ENCODE peak calls at places on chromosome 17, in ten cellular contexts. G is heart right ventricle; H is CD8-positive, alpha-beta memory T cell; J is endodermal cell; P is aorta; U is thoracic aorta; C is prostate gland; A is brain microvascular endothelial cell; O is neural progenitor cell; M is mammary epithelial cell. N is an unnamed sample. For H3K36me3, the result is how much of the 10 kb centered on the place peaks cover.

GRCh38 chr17:9021158-9021984 is at the start of gene NTN1:
- DNase-seq in G (peak), H (peak), J (peak), P (peak), U (no peak), C (peak), A (no peak), O (peak), M (peak), N (peak)

GRCh38 chr17:51684214-51684613 is 423.9 kb downstream of the UTP18 start:
- DNase-seq in G (no peak), H (no peak), J (peak), P (no peak), U (no peak), C (no peak), A (no peak), O (no peak), M (no peak), N (no peak)

GRCh38 chr17:65283704-65284103 is 146.5 kb downstream of the RGS9 start:
- DNase-seq in G (no peak), H (no peak), J (peak), P (peak), U (no peak), C (no peak), A (no peak), O (no peak), M (no peak), N (no peak)

GRCh38 chr17:36545093-36545464 is 360 bp downstream of the GGNBP2 start:
- DNase-seq in G (no peak), H (no peak), J (no peak), P (no peak), U (peak), C (no peak), A (no peak), O (no peak), M (no peak), N (no peak)

GRCh38 chr17:58756246-58757161 is 850 bp downstream of the PPM1E start:
- DNase-seq in G (no peak), H (no peak), J (peak), P (no peak), U (no peak), C (no peak), A (no peak), O (peak), M (no peak), N (peak)

GRCh38 chr17:64950871-64951270 is 31.6 kb upstream of the LRRC37A3 start:
- DNase-seq in G (no peak), H (no peak), J (no peak), P (no peak), U (no peak), C (no peak), A (peak), O (no peak), M (no peak), N (no peak)

GRCh38 chr17:34840758-34841157 is 120.5 kb downstream of the CCT6B start:
- DNase-seq in G (no peak), H (peak), J (no peak), P (no peak), U (no peak), C (no peak), A (no peak), O (no peak), M (no peak), N (peak)

GRCh38 chr17:78998311-78999055 is 11.1 kb downstream of the CANT1 start:
- DNase-seq in G (peak), H (no peak), J (peak), P (peak), U (peak), C (peak), A (no peak), O (no peak), M (no peak), N (peak)

GRCh38 chr17:40995121-40995520 is 1.2 kb upstream of the KRTAP3-3 start:
- DNase-seq in G (no peak), H (no peak), J (no peak), P (no peak), U (no peak), C (no peak), A (no peak), O (no peak), M (no peak), N (no peak)

GRCh38 chr17:58371300-58371950 is 19.4 kb upstream of the SUPT4H1 start:
- DNase-seq in G (no peak), H (no peak), J (no peak), P (no peak), U (no peak), C (no peak), A (no peak), O (no peak), M (no peak), N (no peak)

GRCh38 chr17:27339836-27340550 is 46.1 kb downstream of the WSB1 start:
- DNase-seq in G (no peak), H (no peak), J (peak), P (no peak), U (no peak), C (no peak), A (no peak), O (no peak), M (peak), N (no peak)

GRCh38 chr17:68516732-68517131 is 4.5 kb downstream of the PRKAR1A start:
- DNase-seq in G (no peak), H (no peak), J (peak), P (no peak), U (no peak), C (no peak), A (no peak), O (no peak), M (no peak), N (no peak)
- H3K36me3 ChIP-seq in G (half or more), H (under half), J (half or more), P (under half), U (under half), C (under half), A (under half), O (under half), M (under half), N (under half)

GRCh38 chr17:7403043-7403901 is 625 bp downstream of the TMEM256 start:
- DNase-seq in G (peak), H (peak), J (no peak), P (peak), U (peak), C (no peak), A (no peak), O (peak), M (no peak), N (peak)

GRCh38 chr17:7405882-7406825 is 1.5 kb upstream of the NLGN2 start:
- DNase-seq in G (no peak), H (no peak), J (peak), P (no peak), U (no peak), C (no peak), A (no peak), O (peak), M (no peak), N (peak)

GRCh38 chr17:7404737-7405412 is 978 bp upstream of the TMEM256 start:
- DNase-seq in G (peak), H (no peak), J (peak), P (peak), U (no peak), C (no peak), A (peak), O (peak), M (no peak), N (peak)

GRCh38 chr17:7405413-7405881 is 1.6 kb upstream of the TMEM256 start:
- DNase-seq in G (no peak), H (no peak), J (peak), P (no peak), U (no peak), C (no peak), A (no peak), O (peak), M (no peak), N (peak)

DNA sequence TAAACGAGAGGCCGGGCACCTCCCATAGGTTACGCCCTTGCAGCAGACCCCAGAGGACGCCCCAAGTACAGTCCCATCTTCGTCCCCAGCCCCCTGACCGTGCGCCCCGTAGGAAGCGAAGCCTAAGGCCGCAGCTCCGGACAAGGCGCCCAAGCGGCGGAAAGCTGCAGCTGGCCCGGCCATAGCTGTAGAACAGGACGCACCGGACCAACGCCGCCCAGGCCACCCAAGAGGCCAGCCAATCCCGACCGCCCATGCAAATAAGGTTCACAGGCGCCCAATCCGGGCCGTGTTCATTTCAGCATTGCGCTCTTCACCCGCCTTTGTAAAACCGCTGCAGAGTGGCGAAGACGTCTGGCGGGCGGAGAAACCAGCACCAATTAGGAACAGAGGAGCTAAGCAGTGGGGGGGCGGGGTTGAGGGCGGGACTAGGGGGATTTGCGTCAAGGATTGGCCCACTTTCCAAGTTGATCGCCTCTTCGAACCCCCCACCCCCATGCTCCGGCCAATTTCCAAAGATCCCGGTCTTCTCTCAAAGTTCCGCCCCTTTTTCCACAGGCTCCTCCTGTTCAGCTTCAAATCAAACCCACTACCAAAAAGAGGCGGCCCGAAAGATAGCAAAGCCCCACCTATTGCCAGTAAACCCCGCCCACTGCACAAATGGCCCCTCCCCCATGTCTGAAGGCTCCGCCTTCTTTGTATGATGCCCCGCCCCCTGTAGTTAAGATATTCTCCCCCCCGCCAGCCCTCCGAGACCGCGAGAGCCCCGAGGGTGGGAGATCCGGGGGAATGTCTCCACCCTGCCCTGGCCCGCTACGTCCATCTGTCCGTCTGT is at the start of gene TMEM256:
- DNase-seq in G (peak), H (peak), J (peak), P (peak), U (peak), C (peak), A (peak), O (peak), M (peak), N (peak)
- H3K4me3 ChIP-seq in G (peak), H (peak), J (peak), P (peak), U (peak), C (peak), A (peak), O (peak), M (peak), N (peak)

GRCh38 chr17:30838187-30838807 is 6.5 kb downstream of the ATAD5 start:
- DNase-seq in G (no peak), H (no peak), J (no peak), P (no peak), U (no peak), C (no peak), A (no peak), O (no peak), M (no peak), N (no peak)
- H3K36me3 ChIP-seq in G (under half), H (under half), J (half or more), P (under half), U (under half), C (under half), A (under half), O (under half), M (under half), N (under half)

DNA sequence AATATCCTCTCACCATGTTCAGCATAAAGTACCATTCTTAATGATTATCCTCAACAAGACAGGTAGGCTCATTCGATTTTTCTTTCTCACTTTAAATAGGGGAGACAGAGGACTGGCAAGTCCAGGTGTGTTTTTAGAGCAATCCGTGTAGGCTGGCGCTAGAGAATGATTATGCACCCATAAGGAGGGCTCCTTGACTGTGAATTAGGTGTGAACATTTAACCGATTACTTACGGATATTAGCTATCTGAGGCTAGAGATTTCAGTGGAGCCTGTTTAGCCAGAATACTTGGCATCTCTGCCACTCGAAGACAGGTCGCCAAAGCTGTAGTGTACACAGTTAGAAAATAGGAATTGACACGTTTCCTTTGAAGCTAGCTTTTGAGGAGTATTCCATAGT is 1.9 kb downstream of the SEC14L1 start:
- DNase-seq in G (no peak), H (no peak), J (no peak), P (no peak), U (no peak), C (peak), A (no peak), O (no peak), M (no peak), N (no peak)
- H3K4me3 ChIP-seq in G (peak), H (no peak), J (no peak), P (no peak), U (peak), C (no peak), A (peak), O (no peak), M (no peak), N (no peak)